ENCODE peak calls at places on chromosomes 5 and 9, in six cellular contexts. F, I, B, V, Q and L are unnamed samples.

GRCh38 chr5:123014689-123015088 is 21.8 kb downstream of the PPIC start:
- DNase-seq in I (no peak), V (no peak), F (no peak), Q (peak), B (no peak), L (no peak)

GRCh38 chr5:124754206-124754927 is 7.9 kb upstream of the ZNF608 start:
- DNase-seq in V (no peak), Q (no peak), I (no peak), B (no peak), F (no peak), L (no peak)

GRCh38 chr5:73274121-73274520 is 101.1 kb downstream of the TMEM174 start:
- DNase-seq in B (no peak), V (no peak), F (no peak), Q (no peak), I (no peak), L (no peak)

GRCh38 chr5:144567416-144567770 is 396.7 kb downstream of the KCTD16 start:
- DNase-seq in V (no peak), B (no peak), I (no peak), F (no peak), Q (no peak), L (no peak)

GRCh38 chr9:446074-446699 is 231.5 kb downstream of the DOCK8 start:
- DNase-seq in F (no peak), Q (no peak), I (no peak), V (no peak), B (no peak), L (no peak)

GRCh38 chr9:127557466-127557869 is 54.6 kb upstream of the STXBP1 start:
- DNase-seq in Q (no peak), F (no peak), I (no peak), V (no peak), B (no peak), L (no peak)

GRCh38 chr5:160272041-160272663 is 40.2 kb downstream of the CCNJL start:
- DNase-seq in B (no peak), V (no peak), I (no peak), Q (no peak), F (no peak), L (no peak)

GRCh38 chr5:168939131-168939530 is 360.0 kb upstream of the PANK3 start:
- DNase-seq in F (no peak), I (no peak), V (no peak), Q (no peak), B (no peak), L (no peak)

GRCh38 chr5:152439791-152440190 is 34.7 kb upstream of the NMUR2 start:
- DNase-seq in Q (no peak), B (no peak), I (no peak), V (no peak), F (no peak), L (no peak)

GRCh38 chr9:36770025-36770424 is 197.3 kb downstream of the MELK start:
- DNase-seq in F (no peak), B (no peak), Q (no peak), V (no peak), I (no peak), L (no peak)

GRCh38 chr9:91004484-91004883 is 202.9 kb downstream of the SYK start:
- DNase-seq in V (no peak), Q (no peak), F (no peak), I (no peak), B (no peak), L (no peak)

GRCh38 chr5:134769206-134769605 is 10.6 kb downstream of the DDX46 start:
- DNase-seq in Q (peak), I (no peak), F (no peak), V (no peak), B (no peak), L (no peak)

GRCh38 chr9:7304596-7304995 is 495.0 kb downstream of the DMAC1 start:
- DNase-seq in I (no peak), B (no peak), V (no peak), Q (no peak), F (no peak), L (no peak)

GRCh38 chr9:7303932-7304331 is 495.6 kb downstream of the DMAC1 start:
- DNase-seq in I (no peak), V (no peak), F (no peak), B (no peak), Q (no peak), L (no peak)

GRCh38 chr9:7298123-7298522 is 501.5 kb downstream of the DMAC1 start:
- DNase-seq in B (peak), F (no peak), I (no peak), Q (no peak), V (peak), L (peak)

GRCh38 chr9:7297521-7297920 is 502.1 kb downstream of the DMAC1 start:
- DNase-seq in I (no peak), F (no peak), B (no peak), V (no peak), Q (no peak), L (no peak)

GRCh38 chr9:7300484-7300883 is 499.1 kb downstream of the DMAC1 start:
- DNase-seq in Q (no peak), B (no peak), F (no peak), I (no peak), V (peak), L (no peak)
- TF ChIP-seq TAF1 in Q (no peak), B (no peak), F (no peak), I (no peak), V (no peak), L (no peak)

GRCh38 chr9:92617195-92617813 is 52.6 kb downstream of the IPPK start:
- DNase-seq in F (no peak), I (no peak), B (no peak), V (no peak), Q (no peak), L (no peak)

GRCh38 chr9:92615790-92616189 is 54.1 kb downstream of the IPPK start:
- DNase-seq in F (no peak), V (no peak), B (no peak), Q (peak), I (no peak), L (no peak)

GRCh38 chr9:92617951-92618510 is 51.9 kb downstream of the IPPK start:
- DNase-seq in Q (no peak), B (no peak), F (no peak), V (no peak), I (no peak), L (no peak)

GRCh38 chr9:92614763-92615441 is 55.0 kb downstream of the IPPK start:
- DNase-seq in F (no peak), I (no peak), B (no peak), Q (no peak), V (no peak), L (no peak)

GRCh38 chr9:92616199-92617129 is 53.5 kb downstream of the IPPK start:
- DNase-seq in V (no peak), Q (peak), B (no peak), F (no peak), I (no peak), L (no peak)
- TF ChIP-seq POLR2AphosphoS5 in V (no peak), Q (peak), B (no peak), F (no peak), I (no peak), L (no peak)

DNA sequence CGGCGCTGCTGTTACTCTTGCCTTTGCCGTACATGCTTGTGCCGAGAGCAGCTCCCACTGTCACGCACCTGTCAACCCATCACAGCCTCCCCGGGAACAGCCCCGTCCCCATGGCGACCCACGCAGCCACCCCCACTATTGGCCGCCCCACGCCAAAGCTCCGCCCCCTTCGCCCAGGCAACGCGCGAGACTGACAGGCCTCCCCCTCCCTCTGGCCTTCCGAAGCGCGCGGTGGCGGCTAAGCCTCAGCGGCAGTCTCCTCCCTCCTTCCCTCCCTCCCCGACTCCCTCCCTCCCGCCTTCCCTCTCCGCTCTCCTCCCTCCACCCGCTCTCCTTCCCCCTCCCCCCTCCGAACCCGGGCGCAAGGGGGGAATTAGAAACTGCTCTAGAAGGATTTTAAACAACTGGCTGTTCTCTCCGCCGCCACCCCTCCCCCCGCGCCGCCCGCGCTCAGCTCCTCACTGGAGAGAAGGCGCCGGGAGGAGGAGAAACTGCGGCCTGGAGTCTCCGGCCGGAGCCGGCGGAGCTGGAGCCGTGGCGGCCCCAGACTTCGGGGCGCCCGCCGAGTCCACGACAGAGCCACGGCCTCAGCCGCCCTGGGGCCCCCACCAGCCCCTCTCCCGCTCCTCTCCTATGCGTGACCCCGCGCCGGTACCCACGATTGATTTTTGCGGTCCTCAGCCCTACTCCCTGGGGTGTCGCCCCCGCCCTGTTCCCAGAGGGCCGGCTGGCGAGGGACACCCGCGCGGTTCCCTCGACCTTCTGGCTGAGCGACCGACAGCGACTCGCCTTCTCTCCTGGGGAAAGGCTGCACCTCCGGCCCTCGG is at the start of gene SSBP2:
- DNase-seq in B (peak), F (peak), Q (peak), V (peak), I (peak), L (peak)
- TF ChIP-seq POLR2A in B (no peak), F (no peak), Q (no peak), V (peak), I (peak), L (no peak)

DNA sequence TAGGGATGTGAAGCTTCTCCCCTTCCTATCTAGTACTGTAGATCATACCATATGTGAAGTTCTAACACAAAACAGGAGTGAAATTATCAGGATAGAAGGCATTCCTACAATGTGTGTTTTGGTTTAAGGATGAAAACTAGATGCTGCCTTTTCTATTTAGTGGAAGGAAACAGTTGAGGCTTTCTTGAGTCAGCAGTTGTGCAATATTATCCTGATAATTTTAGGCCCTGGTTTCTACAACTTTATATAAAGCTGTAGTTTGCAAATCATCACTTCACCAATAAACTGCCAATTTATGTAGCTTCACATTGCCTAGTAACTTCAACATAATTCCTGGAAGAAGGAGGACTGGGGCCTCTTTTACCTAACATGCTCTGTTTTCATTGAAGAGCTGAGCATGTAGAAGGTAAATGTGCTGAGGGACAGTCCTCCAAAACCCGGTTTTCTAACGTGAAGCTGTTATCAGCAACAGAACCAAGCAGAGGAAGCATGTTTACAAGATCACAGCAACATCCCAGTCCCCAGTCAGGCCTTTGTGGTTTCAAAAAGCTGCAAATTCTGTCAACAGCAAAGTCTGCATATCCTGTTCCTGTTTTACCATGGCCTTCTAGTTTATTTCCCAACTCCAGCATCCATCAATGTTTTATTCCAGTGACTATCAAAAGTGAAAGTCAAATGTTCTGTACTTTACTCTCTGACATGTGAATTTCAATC is 513.4 kb upstream of the MEF2C start:
- DNase-seq in F (no peak), B (no peak), V (peak), I (peak), Q (no peak), L (no peak)
- TF ChIP-seq TAF1 in F (no peak), B (no peak), V (no peak), I (no peak), Q (no peak), L (no peak)

GRCh38 chr5:6803981-6804550 is 90.8 kb downstream of the TENT4A start:
- DNase-seq in B (no peak), F (no peak), Q (no peak), V (no peak), I (no peak), L (no peak)
- TF ChIP-seq POLR2AphosphoS5 in B (no peak), F (no peak), Q (no peak), V (no peak), I (no peak), L (no peak)

DNA sequence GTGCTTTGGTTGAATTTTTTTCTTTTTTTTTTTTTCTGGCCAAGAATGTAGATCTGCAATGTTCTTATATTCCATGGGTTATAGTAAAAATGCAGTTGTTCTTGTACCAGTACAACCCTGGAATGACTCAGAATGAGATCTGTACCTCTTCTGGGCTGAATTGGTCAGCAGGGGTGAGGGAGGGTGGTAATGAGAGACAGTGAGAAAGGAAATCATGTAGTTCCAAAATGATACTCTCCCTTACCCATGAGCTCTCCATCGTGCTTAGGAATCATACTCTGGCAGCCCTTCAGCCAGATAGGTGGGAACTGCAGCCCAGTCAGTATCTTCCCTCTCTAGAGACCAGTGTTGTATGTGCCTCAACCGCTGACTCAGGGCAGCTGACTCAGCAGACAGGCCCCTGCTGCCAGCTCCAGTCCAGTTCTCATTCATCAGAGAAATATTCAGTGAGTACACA is 2.1 kb upstream of the GLIS3 start:
- DNase-seq in B (no peak), V (no peak), Q (no peak), I (no peak), F (no peak), L (no peak)
- TF ChIP-seq POLR2A in B (no peak), V (no peak), Q (no peak), I (no peak), F (no peak), L (no peak)

DNA sequence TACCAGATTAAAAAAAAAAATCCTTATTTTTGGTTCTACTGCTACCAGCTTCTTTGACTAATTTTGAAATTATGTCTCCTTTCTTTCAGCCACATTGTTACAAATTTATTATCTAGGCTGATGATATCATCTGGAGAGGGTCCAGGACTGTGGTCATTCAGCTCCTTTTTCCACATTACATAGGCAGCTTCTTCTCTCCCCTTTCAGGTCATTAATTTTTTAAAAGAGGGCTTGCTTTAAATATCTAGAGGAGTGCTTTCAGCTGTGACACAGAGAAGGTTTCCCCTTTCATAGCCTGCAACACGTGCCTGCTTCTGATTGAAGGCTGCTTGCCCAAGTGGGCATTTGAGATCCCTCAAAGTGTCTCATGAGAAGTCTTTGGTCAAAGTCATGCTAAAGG is 155.7 kb upstream of the PAPPA start:
- DNase-seq in I (no peak), V (no peak), B (no peak), F (no peak), Q (no peak), L (no peak)
- TF ChIP-seq TAF1 in I (no peak), V (no peak), B (no peak), F (no peak), Q (no peak), L (no peak)

DNA sequence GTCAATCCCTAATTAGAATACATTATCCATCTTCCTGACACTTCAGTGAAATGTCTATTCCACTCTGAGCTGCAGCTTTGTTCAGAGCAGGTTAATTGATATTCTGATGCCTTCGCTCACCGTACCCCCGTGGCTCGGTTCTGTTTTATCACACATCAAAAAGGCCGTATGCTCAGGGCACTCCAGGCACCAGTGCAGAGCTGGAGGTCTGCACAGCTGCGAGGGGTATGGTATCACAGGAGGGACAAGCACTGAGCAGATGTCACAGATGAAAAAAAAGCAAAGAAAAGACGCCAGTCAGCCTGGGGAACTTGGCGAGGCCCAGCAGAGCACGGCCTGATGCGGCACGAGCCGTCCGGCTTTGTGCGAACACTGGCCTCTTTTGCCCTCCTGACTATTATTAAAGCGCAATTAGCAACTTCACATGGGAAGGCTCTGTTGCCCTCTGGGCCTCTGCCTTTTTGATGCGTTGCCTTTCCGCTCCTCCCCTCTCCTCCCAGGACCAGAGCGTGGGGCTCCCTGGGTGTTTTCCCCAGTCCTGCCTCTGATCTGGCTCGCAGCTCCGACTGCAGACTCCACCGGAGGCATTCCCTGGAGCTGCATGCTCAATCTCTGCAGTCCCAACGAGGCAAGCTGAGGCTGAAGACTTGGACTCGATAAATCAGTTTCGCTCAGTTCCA is 44.5 kb downstream of the AK8 start:
- DNase-seq in B (no peak), I (no peak), F (no peak), V (no peak), Q (no peak), L (no peak)
- TF ChIP-seq POLR2AphosphoS5 in B (no peak), I (no peak), F (no peak), V (no peak), Q (no peak), L (no peak)